ENCODE peak calls at places on chromosomes 7 and 10, in nine cellular contexts. A is pancreas; H is HFF-Myc; N is heart right ventricle; T is astrocyte of the spinal cord; I is A673; F is mammary epithelial cell; G is CD4-positive, CD25-positive, alpha-beta regulatory T cell; M is tibial nerve. Q is an unnamed sample.

GRCh38 chr7:27873006-27873295 is 133.0 kb downstream of the TAX1BP1 start:
- DNase-seq in A (no peak), H (no peak), N (no peak), T (no peak), I (no peak), F (no peak), G (no peak), M (no peak), Q (peak)

GRCh38 chr7:12422449-12423320 is 19.0 kb upstream of the VWDE start:
- DNase-seq in A (no peak), H (no peak), N (no peak), T (peak), I (no peak), F (peak), G (no peak), M (no peak), Q (peak)

GRCh38 chr7:55534262-55534915 is 37.9 kb downstream of the VOPP1 start:
- DNase-seq in A (no peak), H (no peak), N (peak), T (peak), I (no peak), F (peak), G (peak), M (no peak), Q (peak)

GRCh38 chr10:117363027-117363426 is 12.2 kb downstream of the PDZD8 start:
- DNase-seq in A (no peak), H (no peak), N (no peak), T (peak), I (no peak), F (peak), G (no peak), M (no peak), Q (peak)

GRCh38 chr7:123552641-123553040 is 5.0 kb downstream of the NDUFA5 start:
- DNase-seq in A (no peak), H (no peak), N (no peak), T (no peak), I (no peak), F (no peak), G (no peak), M (no peak), Q (no peak)

GRCh38 chr7:98956937-98957336 is 78.6 kb downstream of the TRRAP start:
- DNase-seq in A (no peak), H (peak), N (peak), T (no peak), I (no peak), F (no peak), G (no peak), M (no peak), Q (no peak)

GRCh38 chr7:106623846-106624245 is 37.1 kb downstream of the CCDC71L start:
- DNase-seq in A (no peak), H (no peak), N (no peak), T (peak), I (no peak), F (peak), G (no peak), M (no peak), Q (peak)

GRCh38 chr7:815284-816216 is 16.7 kb upstream of the SUN1 start:
- DNase-seq in A (peak), H (no peak), N (no peak), T (no peak), I (peak), F (no peak), G (peak), M (no peak), Q (no peak)

GRCh38 chr10:43076311-43076875 is 476 bp upstream of the RET start:
- DNase-seq in A (no peak), H (no peak), N (no peak), T (peak), I (peak), F (peak), G (no peak), M (no peak), Q (no peak)

GRCh38 chr10:127687548-127687947 is 49.4 kb upstream of the FOXI2 start:
- DNase-seq in A (no peak), H (no peak), N (no peak), T (no peak), I (no peak), F (no peak), G (no peak), M (no peak), Q (no peak)

GRCh38 chr10:24824124-24824523 is 100.4 kb upstream of the ARHGAP21 start:
- DNase-seq in A (no peak), H (no peak), N (no peak), T (no peak), I (no peak), F (peak), G (no peak), M (no peak), Q (peak)

GRCh38 chr10:11403116-11403515 is 208.3 kb downstream of the USP6NL start:
- DNase-seq in A (no peak), H (no peak), N (no peak), T (no peak), I (no peak), F (no peak), G (peak), M (no peak), Q (no peak)

GRCh38 chr7:20229652-20230500 is 12.7 kb upstream of the MACC1 start:
- DNase-seq in A (no peak), H (peak), N (no peak), T (peak), I (peak), F (peak), G (no peak), M (no peak), Q (peak)

GRCh38 chr10:43322769-43323168 is 48.7 kb upstream of the FXYD4 start:
- DNase-seq in A (peak), H (peak), N (peak), T (peak), I (peak), F (peak), G (peak), M (peak), Q (peak)

GRCh38 chr10:131997366-131998049 is 15.8 kb upstream of the BNIP3 start:
- DNase-seq in A (peak), H (no peak), N (peak), T (peak), I (peak), F (no peak), G (no peak), M (peak), Q (peak)

GRCh38 chr7:50556247-50556976 is 8.8 kb downstream of the DDC start:
- DNase-seq in A (no peak), H (no peak), N (no peak), T (no peak), I (no peak), F (no peak), G (no peak), M (no peak), Q (peak)

GRCh38 chr10:49649936-49650723 is 29.3 kb upstream of the C10orf53 start:
- DNase-seq in A (no peak), H (no peak), N (no peak), T (no peak), I (no peak), F (no peak), G (no peak), M (no peak), Q (no peak)

GRCh38 chr7:117047496-117047895 is 94.2 kb downstream of the ST7 start:
- DNase-seq in A (no peak), H (no peak), N (no peak), T (no peak), I (no peak), F (no peak), G (no peak), M (no peak), Q (peak)

GRCh38 chr10:97321807-97322195 is 2.7 kb downstream of the FRAT1 start:
- DNase-seq in A (no peak), H (no peak), N (no peak), T (no peak), I (no peak), F (no peak), G (no peak), M (no peak), Q (no peak)
- H3K4me3 ChIP-seq in A (peak), H (no peak), N (peak), T (no peak), I (no peak), F (no peak), G (peak), M (no peak), Q (no peak)

GRCh38 chr7:139713835-139714162 is 64.0 kb downstream of the HIPK2 start:
- DNase-seq in A (no peak), H (no peak), N (no peak), T (no peak), I (no peak), F (no peak), G (no peak), M (no peak), Q (no peak)

GRCh38 chr7:139713061-139713460 is 64.7 kb downstream of the HIPK2 start:
- DNase-seq in A (no peak), H (no peak), N (no peak), T (no peak), I (no peak), F (no peak), G (no peak), M (no peak), Q (no peak)

GRCh38 chr7:139709460-139709859 is 68.3 kb downstream of the HIPK2 start:
- DNase-seq in A (no peak), H (peak), N (no peak), T (peak), I (no peak), F (no peak), G (no peak), M (no peak), Q (peak)

GRCh38 chr7:139714163-139714901 is 63.5 kb downstream of the HIPK2 start:
- DNase-seq in A (no peak), H (no peak), N (peak), T (no peak), I (no peak), F (no peak), G (no peak), M (no peak), Q (no peak)

DNA sequence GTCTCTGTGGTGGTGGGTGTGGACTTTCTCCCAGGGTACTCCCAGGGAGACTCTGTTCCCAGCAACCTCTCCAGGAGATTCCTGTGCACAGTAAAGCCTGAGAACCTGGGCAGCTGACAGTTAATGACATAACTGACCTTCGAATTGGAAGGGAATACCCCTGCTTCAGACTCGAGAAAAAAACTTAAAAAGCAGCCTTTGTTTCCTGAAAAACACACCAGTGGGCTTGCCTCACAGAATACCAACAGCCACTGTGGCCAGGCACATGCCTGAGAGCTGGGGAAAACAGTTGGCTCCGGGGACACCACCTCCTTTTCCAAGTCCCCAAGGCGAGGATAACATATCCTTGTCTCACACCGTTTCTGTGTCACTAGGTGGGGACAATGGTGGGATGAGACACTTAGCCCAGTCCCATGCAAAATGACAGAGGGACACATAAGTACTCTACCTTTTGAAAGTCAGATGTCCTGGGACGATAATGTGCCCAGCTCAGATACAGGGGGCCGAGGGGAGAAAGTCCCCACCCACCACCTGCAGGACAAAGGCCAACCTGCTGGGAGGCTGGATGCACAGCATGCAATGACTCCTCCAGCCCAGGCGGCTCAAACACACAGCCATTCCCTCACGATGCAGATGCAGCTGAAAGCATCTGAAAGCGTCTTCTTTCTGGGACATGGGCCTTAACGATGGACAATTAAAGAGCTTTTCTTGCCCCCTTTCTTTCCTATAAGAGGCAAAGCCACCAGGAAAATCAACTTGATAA is 65.6 kb downstream of the HIPK2 start:
- DNase-seq in A (no peak), H (no peak), N (no peak), T (no peak), I (no peak), F (no peak), G (no peak), M (no peak), Q (no peak)
- H3K4me3 ChIP-seq in A (no peak), H (no peak), N (no peak), T (no peak), I (no peak), F (no peak), G (no peak), M (no peak), Q (no peak)

GRCh38 chr7:7103343-7104313 is 78.7 kb upstream of the C1GALT1 start:
- DNase-seq in A (no peak), H (peak), N (peak), T (peak), I (peak), F (peak), G (no peak), M (no peak), Q (peak)
- H3K4me3 ChIP-seq in A (peak), H (no peak), N (no peak), T (no peak), I (no peak), F (no peak), G (no peak), M (no peak), Q (no peak)

GRCh38 chr7:47941136-47941844 is 7.0 kb downstream of the PKD1L1 start:
- DNase-seq in A (no peak), H (peak), N (no peak), T (peak), I (peak), F (peak), G (no peak), M (no peak), Q (peak)
- H3K4me3 ChIP-seq in A (no peak), H (no peak), N (no peak), T (no peak), I (no peak), F (no peak), G (no peak), M (no peak), Q (no peak)

DNA sequence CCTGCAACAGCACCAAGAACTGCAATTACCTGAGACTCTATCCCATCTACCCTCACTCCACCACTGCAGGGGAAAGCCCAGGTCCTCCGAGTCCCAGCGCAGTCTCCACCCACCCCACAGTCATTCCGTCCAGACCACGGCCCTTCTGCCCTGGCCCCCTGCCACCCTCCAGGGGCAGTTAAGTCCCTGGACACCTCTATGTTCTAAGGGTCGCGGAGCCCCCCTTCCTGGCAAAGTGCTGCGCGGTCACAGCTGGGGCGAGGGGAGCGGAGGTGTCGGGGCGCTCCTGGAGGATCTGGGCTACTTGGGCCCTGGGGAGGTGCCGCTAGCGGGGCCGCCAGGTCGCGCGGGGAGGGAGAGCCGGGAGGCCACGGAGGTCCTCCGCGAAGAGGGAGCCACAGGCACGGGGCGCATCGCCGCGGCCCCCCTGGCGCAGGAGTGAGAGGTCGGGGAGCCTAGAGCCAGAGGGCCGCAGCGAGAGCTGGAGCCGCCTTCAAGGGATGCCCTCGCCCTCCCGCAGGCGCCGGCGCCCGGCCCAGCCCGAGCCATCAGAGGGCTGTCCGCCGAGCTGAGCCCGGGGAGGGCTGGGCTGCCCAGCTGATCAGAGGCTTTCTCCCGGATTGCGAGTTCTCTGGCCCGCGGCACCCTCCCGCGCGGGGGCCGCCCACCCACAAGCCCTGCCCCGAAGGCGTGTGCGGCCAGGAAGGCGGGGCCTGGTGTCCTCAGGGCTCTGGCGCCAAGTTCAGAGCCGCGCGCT is 4.2 kb upstream of the ANTXRL start:
- DNase-seq in A (peak), H (no peak), N (peak), T (peak), I (peak), F (peak), G (peak), M (peak), Q (peak)
- H3K4me3 ChIP-seq in A (peak), H (peak), N (peak), T (peak), I (peak), F (peak), G (no peak), M (peak), Q (peak)

GRCh38 chr7:113270790-113271189 is 152.4 kb upstream of the SMIM30 start:
- DNase-seq in A (no peak), H (no peak), N (no peak), T (no peak), I (no peak), F (no peak), G (no peak), M (no peak), Q (no peak)
- H3K4me3 ChIP-seq in A (no peak), H (no peak), N (no peak), T (no peak), I (no peak), F (no peak), G (no peak), M (no peak), Q (no peak)

DNA sequence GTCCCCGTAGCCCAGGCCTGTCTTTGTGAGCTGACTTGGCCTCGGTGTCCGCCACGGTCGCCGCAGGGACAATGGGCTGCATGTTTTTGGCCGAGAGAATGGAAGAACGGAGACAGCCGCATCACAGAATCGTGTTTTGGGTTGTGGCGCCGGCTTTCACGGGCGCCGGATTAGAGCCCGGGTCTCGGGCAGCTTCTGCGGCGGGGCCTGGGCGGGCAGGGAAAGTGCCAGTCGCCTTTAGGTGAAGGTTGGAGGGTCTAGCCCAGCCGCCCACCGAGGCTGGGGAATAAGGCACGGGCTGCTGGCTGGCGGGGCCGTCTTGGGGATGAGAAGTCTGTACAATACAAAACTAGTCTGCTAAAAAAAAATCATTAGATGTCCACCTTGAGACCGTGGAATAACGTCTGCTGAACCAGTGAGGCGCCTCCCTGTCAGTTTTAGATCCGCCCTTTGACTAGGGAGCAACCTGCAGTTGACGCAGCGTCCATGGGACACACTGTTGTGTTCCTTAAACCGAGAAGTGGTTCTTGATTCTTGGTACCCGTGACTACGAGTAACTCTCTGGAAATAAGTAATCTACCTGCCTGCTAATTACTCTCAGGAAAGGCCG is 577 bp downstream of the DNAJB9 start:
- DNase-seq in A (peak), H (no peak), N (peak), T (peak), I (peak), F (peak), G (peak), M (no peak), Q (peak)
- H3K4me3 ChIP-seq in A (peak), H (peak), N (peak), T (peak), I (peak), F (peak), G (peak), M (peak), Q (peak)

GRCh38 chr10:101843032-101843991 is at the start of gene KCNIP2:
- DNase-seq in A (peak), H (no peak), N (peak), T (no peak), I (peak), F (no peak), G (peak), M (no peak), Q (no peak)
- H3K4me3 ChIP-seq in A (peak), H (no peak), N (peak), T (no peak), I (peak), F (no peak), G (no peak), M (no peak), Q (peak)

DNA sequence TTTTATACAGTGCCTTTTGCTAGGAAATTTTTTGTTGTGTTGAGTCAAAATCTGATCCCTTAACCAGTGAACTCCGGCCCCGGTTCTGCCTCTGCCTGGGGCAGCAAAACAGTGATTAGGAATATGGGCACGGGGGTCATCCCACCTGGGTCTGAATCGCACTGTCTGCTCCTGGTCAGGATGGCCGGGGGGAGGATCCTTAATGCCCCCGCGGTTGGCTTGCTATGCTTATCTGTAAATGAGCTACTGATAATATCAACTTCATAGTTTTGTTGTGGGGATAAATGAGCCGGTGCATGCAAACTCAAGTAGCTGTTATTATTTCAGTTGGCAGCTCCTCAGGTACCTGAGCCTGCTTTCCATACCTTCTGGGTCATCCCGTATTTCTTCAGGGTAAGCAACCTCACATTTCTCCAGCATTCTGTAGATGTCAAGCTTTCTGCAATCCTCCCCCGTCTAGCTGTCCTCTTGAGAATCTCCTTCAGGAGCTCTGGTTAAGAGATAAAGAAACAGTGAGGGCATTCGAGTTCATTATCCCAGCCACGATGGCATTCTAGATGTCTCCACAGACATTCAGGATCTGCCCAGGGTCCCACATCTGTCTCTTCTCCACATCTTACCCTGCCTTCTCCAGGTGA is 592.2 kb downstream of the SDK1 start:
- DNase-seq in A (no peak), H (no peak), N (no peak), T (no peak), I (no peak), F (no peak), G (no peak), M (no peak), Q (no peak)
- H3K4me3 ChIP-seq in A (no peak), H (no peak), N (no peak), T (no peak), I (no peak), F (no peak), G (no peak), M (no peak), Q (no peak)

Q was measured in choroid plexus epithelial cell.